ENCODE peak calls at places on chromosome 21, in five cellular contexts. B is Calu3, T is lung, A is cardiac fibroblast, V is AG04449. W is an unnamed sample.

GRCh38 chr21:31447477-31447876 is 103.4 kb upstream of the TIAM1 start:
- DNase-seq in B (no peak), V (peak), T (no peak), A (peak), W (no peak)

GRCh38 chr21:33947451-33948095 is 32.0 kb upstream of the ATP5PO start:
- DNase-seq in B (peak), V (peak), A (peak), T (peak), W (peak)

GRCh38 chr21:44626673-44627143 is at the start of gene KRTAP10-9:
- DNase-seq in V (no peak), T (no peak), A (no peak), B (no peak), W (no peak)

GRCh38 chr21:44640761-44641160 is 3.6 kb downstream of the KRTAP10-10 start:
- DNase-seq in T (peak), V (no peak), A (no peak), B (no peak), W (no peak)

GRCh38 chr21:44568667-44569556 is 4.6 kb upstream of the KRTAP10-4 start:
- DNase-seq in T (no peak), A (no peak), B (no peak), V (no peak), W (no peak)

GRCh38 chr21:17576080-17576835 is 36.4 kb downstream of the BTG3 start:
- DNase-seq in B (no peak), T (no peak), V (no peak), A (no peak), W (no peak)

GRCh38 chr21:30838536-30838935 is 9.0 kb upstream of the KRTAP7-1 start:
- DNase-seq in T (no peak), B (no peak), A (no peak), V (no peak), W (no peak)

GRCh38 chr21:28337319-28337718 is 655.4 kb downstream of the LTN1 start:
- DNase-seq in T (no peak), A (peak), B (no peak), V (no peak), W (no peak)

GRCh38 chr21:28771790-28772501 is 220.7 kb downstream of the LTN1 start:
- DNase-seq in T (no peak), A (peak), B (no peak), V (peak), W (no peak)

GRCh38 chr21:15141236-15141970 is 76.6 kb upstream of the NRIP1 start:
- DNase-seq in V (no peak), B (peak), T (peak), A (no peak), W (peak)

GRCh38 chr21:45029298-45029967 is 44.9 kb upstream of the ADARB1 start:
- DNase-seq in V (no peak), A (peak), B (no peak), T (no peak), W (peak)

GRCh38 chr21:43207868-43208267 is 39.1 kb downstream of the CRYAA start:
- DNase-seq in V (no peak), B (no peak), T (no peak), A (no peak), W (peak)

GRCh38 chr21:36478941-36479340 is 981 bp downstream of the CLDN14 start:
- DNase-seq in B (no peak), T (no peak), V (no peak), A (peak), W (no peak)

GRCh38 chr21:33531007-33531406 is 10.9 kb downstream of the GART start:
- DNase-seq in V (no peak), A (no peak), T (no peak), B (no peak), W (no peak)

GRCh38 chr21:14956826-14957225 is 108.0 kb downstream of the NRIP1 start:
- DNase-seq in A (peak), T (no peak), V (peak), B (no peak), W (no peak)

GRCh38 chr21:33362044-33362555 is 37.3 kb downstream of the IFNAR1 start:
- DNase-seq in T (peak), B (no peak), V (no peak), A (no peak), W (peak)

GRCh38 chr21:28642891-28643290 is 349.8 kb downstream of the LTN1 start:
- DNase-seq in A (no peak), V (no peak), T (no peak), B (no peak), W (no peak)

GRCh38 chr21:35583566-35584216 is 476.6 kb downstream of the SETD4 start:
- DNase-seq in T (no peak), B (no peak), V (no peak), A (no peak), W (no peak)

GRCh38 chr21:36211660-36212512 is 55.3 kb downstream of the DOP1B start:
- DNase-seq in A (peak), B (no peak), V (peak), T (no peak), W (no peak)

DNA sequence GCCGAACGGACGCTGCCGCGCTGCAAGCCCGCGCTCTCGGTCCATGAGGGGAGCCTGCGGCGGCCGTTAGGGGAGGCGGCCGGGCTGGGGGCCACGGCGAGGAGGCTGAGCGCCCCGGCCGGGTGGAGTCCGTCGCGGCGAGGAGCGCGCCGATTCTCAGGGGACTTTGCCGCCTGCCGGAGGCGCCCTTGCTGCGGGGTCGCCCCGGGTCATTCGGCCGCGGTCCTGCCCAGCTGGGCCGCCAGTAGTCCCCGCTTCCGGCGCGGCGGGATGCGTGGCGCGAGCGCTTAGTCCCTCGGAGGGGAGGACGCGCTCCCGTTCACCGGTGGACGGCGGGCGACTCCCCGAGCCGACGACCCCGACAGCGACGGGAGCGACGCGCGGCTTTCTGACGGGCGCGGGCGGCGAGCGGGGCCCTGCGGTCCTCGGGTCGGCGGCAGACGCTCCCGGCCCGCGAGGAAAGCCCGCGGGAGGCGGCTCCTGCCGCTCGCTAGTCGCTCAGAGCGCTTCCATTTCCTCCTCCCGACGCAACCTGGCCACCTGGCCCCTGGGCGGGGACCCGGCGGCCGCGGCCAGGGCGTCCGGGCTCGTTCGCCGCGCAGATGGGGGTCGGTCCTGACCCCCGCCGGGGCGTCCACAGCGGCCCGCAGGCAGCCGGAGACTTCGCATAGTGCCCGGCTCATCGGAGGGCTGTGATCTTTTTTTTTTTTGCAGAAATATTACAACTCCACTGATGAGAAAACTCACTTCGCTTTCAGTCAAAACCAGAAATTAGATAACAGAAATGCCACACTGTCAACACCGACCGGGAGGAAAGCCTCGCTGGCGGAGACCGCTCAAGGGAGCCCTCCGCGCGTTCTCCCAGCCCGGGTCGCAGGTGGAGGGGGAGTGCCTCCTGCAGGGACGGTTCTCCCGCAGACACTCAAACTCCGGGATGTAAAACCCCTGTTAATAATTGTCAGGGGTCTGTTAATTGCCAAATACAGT is 640 bp upstream of the ZBTB21 start:
- DNase-seq in A (no peak), T (peak), V (no peak), B (peak), W (peak)
- TF ChIP-seq CTCF in A (no peak), T (no peak), V (peak), B (no peak), W (no peak)

DNA sequence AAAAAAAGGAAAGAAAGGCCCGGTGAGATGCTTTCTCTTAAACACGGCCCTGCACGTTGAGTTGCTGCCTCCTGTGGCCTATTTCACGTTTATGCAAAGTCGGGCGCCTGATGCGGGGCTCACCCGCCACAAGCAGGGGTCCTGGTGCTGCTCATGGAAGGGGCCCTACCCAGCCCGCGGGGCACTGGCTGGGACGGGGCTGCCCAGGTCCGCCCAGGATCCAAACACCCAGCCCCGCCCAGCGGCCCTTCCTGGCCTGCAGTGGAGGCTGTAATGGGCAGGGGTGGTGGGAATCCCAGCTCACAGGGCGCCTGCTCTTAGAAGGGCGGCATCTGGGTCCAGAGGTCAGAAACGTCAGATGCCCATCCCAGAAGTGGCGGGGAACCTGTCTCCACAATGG is 1.6 kb downstream of the COL6A2 start:
- DNase-seq in B (no peak), T (peak), V (no peak), A (peak), W (no peak)
- TF ChIP-seq CTCF in B (no peak), T (no peak), V (no peak), A (no peak), W (no peak)

GRCh38 chr21:39153842-39154241 is 29.4 kb downstream of the PSMG1 start:
- DNase-seq in B (no peak), V (no peak), T (no peak), A (no peak), W (no peak)

GRCh38 chr21:39156024-39156423 is 27.2 kb downstream of the PSMG1 start:
- DNase-seq in B (no peak), T (no peak), V (no peak), A (peak), W (no peak)

GRCh38 chr21:39150316-39150715 is 32.9 kb downstream of the PSMG1 start:
- DNase-seq in B (no peak), A (no peak), T (no peak), V (no peak), W (no peak)

GRCh38 chr21:39155578-39155977 is 27.7 kb downstream of the PSMG1 start:
- DNase-seq in V (no peak), B (no peak), T (no peak), A (no peak), W (no peak)

GRCh38 chr21:39153373-39153772 is 29.9 kb downstream of the PSMG1 start:
- DNase-seq in T (no peak), A (peak), V (no peak), B (no peak), W (no peak)
- TF ChIP-seq CTCF in T (no peak), A (peak), V (peak), B (peak), W (no peak)

DNA sequence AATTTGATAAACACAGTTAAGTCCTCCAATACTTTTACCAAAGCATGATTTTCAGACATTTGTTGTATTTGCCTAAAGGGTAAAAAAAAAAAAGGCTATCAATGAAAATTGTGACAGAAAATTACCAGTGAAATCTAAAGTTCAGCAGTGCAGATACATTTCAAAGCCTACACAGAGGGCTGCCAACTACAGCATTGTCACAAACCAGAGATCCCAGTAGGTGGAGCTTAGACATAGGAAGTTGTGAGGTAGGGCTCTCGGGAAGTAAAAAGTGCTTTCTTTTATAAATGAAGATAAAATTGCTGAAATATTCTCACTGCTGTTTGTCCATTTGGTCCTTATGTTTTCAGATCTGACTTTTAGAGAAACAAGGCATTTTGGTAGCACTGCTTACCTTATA is 123.0 kb downstream of the DYRK1A start:
- DNase-seq in T (no peak), V (no peak), B (no peak), A (no peak), W (no peak)
- TF ChIP-seq CTCF in T (no peak), V (no peak), B (no peak), A (no peak), W (no peak)

DNA sequence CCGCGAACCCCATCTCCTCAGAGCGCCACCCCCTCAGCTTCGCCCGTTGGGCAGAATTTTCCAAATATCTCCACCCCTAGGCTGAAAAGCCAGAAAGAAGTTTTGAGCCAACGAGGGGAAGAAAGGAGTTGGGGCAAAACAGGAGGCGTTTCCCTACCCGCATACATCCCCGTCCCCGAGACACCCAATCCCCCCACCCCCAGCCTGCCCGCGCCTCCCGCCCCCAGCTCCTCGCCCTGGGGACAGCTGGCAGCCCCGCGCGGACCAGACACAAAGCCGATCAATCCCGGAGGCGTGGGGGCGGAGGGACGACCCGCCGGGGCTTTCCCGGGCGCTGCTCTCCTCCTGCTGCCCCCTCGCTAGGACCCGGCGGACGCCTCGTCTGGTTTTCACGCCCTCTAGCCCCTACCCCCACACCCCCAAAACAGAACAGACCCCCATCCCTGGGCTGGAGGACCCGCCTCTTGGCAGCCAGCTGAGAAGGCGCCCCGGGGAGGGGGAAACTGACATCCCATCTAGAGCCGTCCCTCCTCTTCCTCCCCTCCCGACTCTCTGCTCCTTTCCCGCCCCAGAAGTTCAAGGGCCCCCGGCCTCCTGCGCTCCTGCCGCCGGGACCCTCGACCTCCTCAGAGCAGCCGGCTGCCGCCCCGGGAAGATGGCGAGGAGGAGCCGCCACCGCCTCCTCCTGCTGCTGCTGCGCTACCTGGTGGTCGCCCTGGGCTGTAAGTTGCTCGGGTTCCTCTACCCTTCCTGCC is at the start of gene JAM2:
- DNase-seq in A (no peak), B (no peak), V (no peak), T (no peak), W (peak)
- TF ChIP-seq CTCF in A (peak), B (no peak), V (peak), T (no peak), W (no peak)